ENCODE peak calls at places on chromosome 18, in five cellular contexts. V, O, J, Y and R are unnamed samples.

GRCh38 chr18:42436366-42436765 is 481.3 kb downstream of the PIK3C3 start:
- DNase-seq in V (no peak), O (no peak), J (no peak), Y (no peak), R (no peak)

GRCh38 chr18:63606526-63606925 is 19.4 kb downstream of the SERPINB13 start:
- DNase-seq in V (no peak), O (no peak), J (peak), Y (no peak), R (no peak)

GRCh38 chr18:58970943-58971799 is 106.5 kb downstream of the ZNF532 start:
- DNase-seq in V (no peak), O (no peak), J (no peak), Y (no peak), R (no peak)

GRCh38 chr18:37042381-37042780 is 213.5 kb downstream of the KIAA1328 start:
- DNase-seq in V (no peak), O (no peak), J (peak), Y (no peak), R (no peak)

GRCh38 chr18:61713502-61713901 is 179.3 kb downstream of the RNF152 start:
- DNase-seq in V (no peak), O (no peak), J (no peak), Y (no peak), R (no peak)

GRCh38 chr18:11489266-11489899 is 120.0 kb upstream of the SLC35G4 start:
- DNase-seq in V (no peak), O (no peak), J (no peak), Y (no peak), R (no peak)

GRCh38 chr18:58552057-58552461 is 76.8 kb downstream of the ALPK2 start:
- DNase-seq in V (no peak), O (no peak), J (peak), Y (peak), R (no peak)

GRCh38 chr18:75783816-75784215 is 356.3 kb upstream of the SMIM21 start:
- DNase-seq in V (no peak), O (no peak), J (no peak), Y (no peak), R (no peak)

GRCh38 chr18:11669271-11669947 is 19.7 kb upstream of the GNAL start:
- DNase-seq in V (no peak), O (no peak), J (no peak), Y (no peak), R (no peak)

GRCh38 chr18:62957885-62958472 is 242.6 kb downstream of the PHLPP1 start:
- DNase-seq in V (peak), O (peak), J (peak), Y (no peak), R (peak)

GRCh38 chr18:33184178-33184577 is 256.3 kb downstream of the CCDC178 start:
- DNase-seq in V (no peak), O (no peak), J (no peak), Y (no peak), R (no peak)

GRCh38 chr18:47975105-47975504 is 44.6 kb upstream of the SMAD2 start:
- DNase-seq in V (no peak), O (peak), J (no peak), Y (no peak), R (no peak)

GRCh38 chr18:22108674-22109073 is 60.7 kb upstream of the GATA6 start:
- DNase-seq in V (peak), O (peak), J (no peak), Y (peak), R (no peak)

GRCh38 chr18:78873916-78874505 is 105.6 kb upstream of the SALL3 start:
- DNase-seq in V (no peak), O (no peak), J (peak), Y (no peak), R (no peak)

GRCh38 chr18:61963705-61964104 is 70.9 kb upstream of the RNF152 start:
- DNase-seq in V (no peak), O (no peak), J (no peak), Y (no peak), R (no peak)

DNA sequence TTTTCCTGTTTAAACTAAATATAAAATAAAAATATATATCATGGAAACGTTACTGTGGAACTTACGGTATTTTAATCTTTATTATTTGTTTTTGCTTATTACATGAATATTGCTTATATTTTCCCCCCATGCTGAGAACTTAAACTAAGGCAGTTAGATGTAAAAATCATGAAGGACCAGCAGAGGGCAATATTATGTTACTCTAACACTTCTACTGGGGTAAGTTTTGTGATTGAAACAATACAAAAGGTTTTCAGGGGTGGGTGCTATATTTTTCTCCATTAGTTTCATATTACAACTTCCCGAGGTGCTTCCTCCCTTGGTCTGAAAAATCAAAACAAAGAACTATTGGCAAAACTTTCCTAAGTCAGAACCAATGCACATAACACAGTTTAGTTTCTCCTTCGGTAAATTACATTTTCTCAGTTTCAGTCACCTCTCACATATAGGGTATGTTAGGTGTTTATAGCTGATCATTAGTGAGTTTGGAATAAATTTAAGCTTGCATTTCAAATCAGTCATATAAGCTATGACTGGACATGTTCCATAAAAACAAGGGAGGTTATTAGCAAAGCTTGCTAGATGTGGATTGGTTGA is 54.8 kb downstream of the ZNF407 start:
- DNase-seq in V (peak), O (peak), J (peak), Y (peak), R (peak)
- TF ChIP-seq EZH2phosphoT487 in V (no peak), O (no peak), J (no peak), Y (no peak), R (no peak)

GRCh38 chr18:1840878-1841277 is 730.4 kb downstream of the METTL4 start:
- DNase-seq in V (no peak), O (peak), J (no peak), Y (no peak), R (no peak)
- H3K4me2 ChIP-seq in V (no peak), O (no peak), J (no peak), Y (no peak), R (no peak)

GRCh38 chr18:77014538-77014937 is 118.0 kb downstream of the MBP start:
- DNase-seq in V (no peak), O (no peak), J (no peak), Y (no peak), R (no peak)
- H3K27ac ChIP-seq in V (no peak), O (no peak), J (no peak), Y (no peak), R (no peak)

DNA sequence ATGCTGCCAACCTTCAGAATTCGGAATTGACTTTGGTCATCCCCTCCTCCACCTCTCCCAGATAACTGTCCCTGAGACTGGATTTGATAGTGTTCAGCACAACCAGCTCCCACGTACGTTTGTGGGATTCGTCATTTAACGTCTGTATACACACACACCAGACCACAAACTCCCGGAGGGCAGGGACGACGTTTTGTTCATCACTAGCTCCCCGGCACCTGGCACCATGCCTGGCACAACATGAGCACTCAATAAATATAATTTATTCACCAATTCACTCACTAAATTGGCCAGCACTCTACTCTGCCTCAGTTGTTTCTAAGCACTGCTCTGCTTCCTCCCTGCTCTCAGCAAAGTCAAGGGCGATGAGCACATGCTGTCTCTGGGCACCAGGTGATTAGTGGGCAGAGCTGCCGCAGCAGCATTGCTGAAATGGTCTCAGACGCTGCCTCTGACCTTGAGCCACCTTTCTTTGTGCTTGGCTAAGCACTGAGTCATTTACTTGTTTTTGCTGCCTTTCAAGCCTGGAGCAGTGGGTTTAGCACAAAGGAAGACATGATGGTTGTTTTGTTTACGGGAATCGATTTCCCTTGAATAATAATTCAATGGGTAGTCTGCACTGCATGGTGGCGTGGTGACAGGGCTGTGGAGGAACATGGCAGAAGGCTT is 19.3 kb upstream of the LOXHD1 start:
- DNase-seq in V (no peak), O (no peak), J (peak), Y (no peak), R (no peak)
- TF ChIP-seq EZH2phosphoT487 in V (no peak), O (no peak), J (no peak), Y (no peak), R (no peak)

DNA sequence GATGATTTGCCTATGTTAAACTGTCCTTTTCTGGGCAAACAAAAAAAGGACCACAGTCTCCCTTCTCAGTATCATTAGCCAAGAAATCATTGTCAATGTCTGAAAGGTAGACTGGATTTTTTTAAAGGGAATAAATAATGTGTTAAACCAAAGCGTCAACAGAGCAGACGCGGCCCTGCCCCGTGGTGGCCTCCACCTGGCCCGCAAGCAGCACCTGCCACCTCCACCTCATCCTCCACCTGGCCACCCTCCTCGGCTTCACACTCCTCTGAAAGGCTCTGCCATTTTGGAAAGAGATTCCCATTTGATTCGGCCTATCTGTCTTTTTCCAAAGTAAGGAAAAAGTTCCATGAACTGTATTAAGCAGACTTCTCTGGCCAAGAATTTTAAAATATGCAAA is 67.9 kb upstream of the TMEM200C start:
- DNase-seq in V (no peak), O (no peak), J (no peak), Y (no peak), R (no peak)
- H3K4me2 ChIP-seq in V (no peak), O (no peak), J (no peak), Y (no peak), R (no peak)

GRCh38 chr18:8750954-8751415 is 45.6 kb downstream of the MTCL1 start:
- DNase-seq in V (no peak), O (no peak), J (peak), Y (peak), R (no peak)
- H3K27ac ChIP-seq in V (no peak), O (no peak), J (peak), Y (peak), R (no peak)

GRCh38 chr18:56000041-56000440 is 412.0 kb upstream of the TCF4 start:
- DNase-seq in V (no peak), O (no peak), J (peak), Y (no peak), R (no peak)
- TF ChIP-seq EZH2phosphoT487 in V (no peak), O (no peak), J (no peak), Y (no peak), R (no peak)

DNA sequence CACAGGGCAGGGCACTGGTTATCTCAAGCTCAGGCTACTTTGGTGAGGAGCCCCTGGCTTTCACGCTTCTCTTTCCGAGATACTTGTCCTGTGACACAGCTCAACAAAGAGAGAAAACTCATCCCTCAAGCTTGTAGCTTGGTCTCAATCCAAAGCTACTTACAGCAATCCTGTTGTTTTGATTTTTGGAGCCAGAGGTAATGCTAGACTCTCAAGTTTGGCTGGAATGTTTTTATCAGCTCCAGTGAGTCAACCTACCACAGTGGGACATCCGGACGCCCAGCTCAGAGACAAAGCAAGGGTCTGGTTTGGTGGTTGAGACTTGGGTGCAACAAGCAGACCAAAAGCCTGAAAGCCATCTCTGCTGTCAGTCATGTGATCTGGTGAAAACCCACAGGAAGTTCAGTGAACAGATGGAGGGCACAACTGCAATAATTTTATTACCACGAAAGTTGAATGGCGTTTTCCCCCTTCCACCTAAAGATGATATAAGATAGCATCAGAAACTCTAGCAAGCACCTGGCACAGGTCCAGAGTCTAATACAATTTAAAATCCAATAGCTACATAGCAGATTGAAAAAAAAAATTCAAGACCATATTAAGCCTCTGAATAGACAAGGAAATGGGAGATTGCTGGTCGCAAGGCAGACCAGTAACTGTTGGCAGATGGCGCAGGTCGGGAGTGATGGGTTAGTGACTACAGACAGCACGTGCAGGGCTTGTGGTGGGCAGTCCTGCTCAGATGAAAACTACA is 102.3 kb upstream of the SMAD7 start:
- DNase-seq in V (no peak), O (no peak), J (peak), Y (no peak), R (no peak)
- H3K4me2 ChIP-seq in V (no peak), O (no peak), J (peak), Y (no peak), R (no peak)